ENCODE peak calls at places on chromosomes 4 and X, in five cellular contexts. One of them, this sample, is unnamed.

GRCh38 chr4:129355529-129355928 is 259.6 kb downstream of the C4orf33 start:
- DNase-seq in A549: no peak
- DNase-seq in K562: no peak
- DNase-seq in HepG2: no peak
- DNase-seq in H1: no peak
- DNase-seq in this sample: no peak

GRCh38 chrX:139724626-139725025 is 16.7 kb upstream of the MCF2 start:
- DNase-seq in A549: no peak
- DNase-seq in K562: no peak
- DNase-seq in HepG2: no peak
- DNase-seq in H1: no peak
- DNase-seq in this sample: no peak

GRCh38 chrX:15301924-15302323 is 13.5 kb downstream of the ASB11 start:
- DNase-seq in A549: no peak
- DNase-seq in K562: no peak
- DNase-seq in HepG2: no peak
- DNase-seq in H1: no peak
- DNase-seq in this sample: no peak

GRCh38 chrX:39823848-39824247 is 273.9 kb downstream of the BCOR start:
- DNase-seq in A549: no peak
- DNase-seq in K562: no peak
- DNase-seq in HepG2: no peak
- DNase-seq in H1: no peak
- DNase-seq in this sample: no peak

GRCh38 chr4:52704133-52704532 is 45.0 kb upstream of the USP46 start:
- DNase-seq in A549: no peak
- DNase-seq in K562: no peak
- DNase-seq in HepG2: no peak
- DNase-seq in H1: no peak
- DNase-seq in this sample: no peak

GRCh38 chr4:10622728-10623127 is 61.8 kb downstream of the CLNK start:
- DNase-seq in A549: no peak
- DNase-seq in K562: no peak
- DNase-seq in HepG2: no peak
- DNase-seq in H1: no peak
- DNase-seq in this sample: peak

GRCh38 chrX:123961268-123962005 is at the start of gene STAG2:
- DNase-seq in A549: peak
- DNase-seq in K562: peak
- DNase-seq in HepG2: peak
- DNase-seq in H1: peak
- DNase-seq in this sample: peak

GRCh38 chr4:153933851-153934688 is 145.2 kb upstream of the SFRP2 start:
- DNase-seq in A549: no peak
- DNase-seq in K562: no peak
- DNase-seq in HepG2: no peak
- DNase-seq in H1: no peak
- DNase-seq in this sample: no peak

GRCh38 chr4:38723114-38723513 is 59.1 kb downstream of the KLF3 start:
- DNase-seq in A549: no peak
- DNase-seq in K562: no peak
- DNase-seq in HepG2: no peak
- DNase-seq in H1: no peak
- DNase-seq in this sample: no peak

GRCh38 chr4:100340534-100341364 is 150.5 kb upstream of the DDIT4L start:
- DNase-seq in A549: no peak
- DNase-seq in K562: no peak
- DNase-seq in HepG2: no peak
- DNase-seq in H1: no peak
- DNase-seq in this sample: no peak

GRCh38 chr4:36921474-36922220 is 322.9 kb upstream of the NWD2 start:
- DNase-seq in A549: no peak
- DNase-seq in K562: no peak
- DNase-seq in HepG2: no peak
- DNase-seq in H1: no peak
- DNase-seq in this sample: no peak

GRCh38 chrX:38796926-38797325 is 4.3 kb upstream of the MID1IP1 start:
- DNase-seq in A549: no peak
- DNase-seq in K562: no peak
- DNase-seq in HepG2: no peak
- DNase-seq in H1: no peak
- DNase-seq in this sample: no peak

GRCh38 chrX:39811391-39811790 is 286.4 kb downstream of the BCOR start:
- DNase-seq in A549: no peak
- DNase-seq in K562: peak
- DNase-seq in HepG2: no peak
- DNase-seq in H1: no peak
- DNase-seq in this sample: no peak

GRCh38 chrX:1468250-1468772 is 15.6 kb upstream of the ASMTL start:
- DNase-seq in A549: peak
- DNase-seq in K562: no peak
- DNase-seq in HepG2: no peak
- DNase-seq in H1: peak
- DNase-seq in this sample: peak

GRCh38 chrX:154834562-154834961 is at the start of gene SMIM9:
- DNase-seq in A549: no peak
- DNase-seq in K562: no peak
- DNase-seq in HepG2: peak
- DNase-seq in H1: no peak
- DNase-seq in this sample: no peak

GRCh38 chrX:71282514-71283408 is 674 bp upstream of the NONO start:
- DNase-seq in A549: peak
- DNase-seq in K562: no peak
- DNase-seq in HepG2: peak
- DNase-seq in H1: peak
- DNase-seq in this sample: no peak

GRCh38 chr4:1207603-1208265 is 35.4 kb upstream of the SPON2 start:
- DNase-seq in A549: no peak
- DNase-seq in K562: no peak
- DNase-seq in HepG2: no peak
- DNase-seq in H1: peak
- DNase-seq in this sample: no peak

GRCh38 chr4:54541426-54542118 is 116.2 kb upstream of the KIT start:
- DNase-seq in A549: no peak
- DNase-seq in K562: peak
- DNase-seq in HepG2: no peak
- DNase-seq in H1: no peak
- DNase-seq in this sample: no peak

GRCh38 chr4:169398294-169398693 is 127.5 kb upstream of the SH3RF1 start:
- DNase-seq in A549: no peak
- DNase-seq in K562: no peak
- DNase-seq in HepG2: no peak
- DNase-seq in H1: no peak
- DNase-seq in this sample: no peak

GRCh38 chrX:54446084-54446483 is 5.9 kb downstream of the TSR2 start:
- DNase-seq in A549: no peak
- DNase-seq in K562: no peak
- DNase-seq in HepG2: no peak
- DNase-seq in H1: peak
- DNase-seq in this sample: no peak
- TF ChIP-seq HDAC2 in A549: no peak
- TF ChIP-seq HDAC2 in K562: no peak
- TF ChIP-seq HDAC2 in HepG2: no peak
- TF ChIP-seq HDAC2 in H1: no peak
- TF ChIP-seq HDAC2 in this sample: no peak

DNA sequence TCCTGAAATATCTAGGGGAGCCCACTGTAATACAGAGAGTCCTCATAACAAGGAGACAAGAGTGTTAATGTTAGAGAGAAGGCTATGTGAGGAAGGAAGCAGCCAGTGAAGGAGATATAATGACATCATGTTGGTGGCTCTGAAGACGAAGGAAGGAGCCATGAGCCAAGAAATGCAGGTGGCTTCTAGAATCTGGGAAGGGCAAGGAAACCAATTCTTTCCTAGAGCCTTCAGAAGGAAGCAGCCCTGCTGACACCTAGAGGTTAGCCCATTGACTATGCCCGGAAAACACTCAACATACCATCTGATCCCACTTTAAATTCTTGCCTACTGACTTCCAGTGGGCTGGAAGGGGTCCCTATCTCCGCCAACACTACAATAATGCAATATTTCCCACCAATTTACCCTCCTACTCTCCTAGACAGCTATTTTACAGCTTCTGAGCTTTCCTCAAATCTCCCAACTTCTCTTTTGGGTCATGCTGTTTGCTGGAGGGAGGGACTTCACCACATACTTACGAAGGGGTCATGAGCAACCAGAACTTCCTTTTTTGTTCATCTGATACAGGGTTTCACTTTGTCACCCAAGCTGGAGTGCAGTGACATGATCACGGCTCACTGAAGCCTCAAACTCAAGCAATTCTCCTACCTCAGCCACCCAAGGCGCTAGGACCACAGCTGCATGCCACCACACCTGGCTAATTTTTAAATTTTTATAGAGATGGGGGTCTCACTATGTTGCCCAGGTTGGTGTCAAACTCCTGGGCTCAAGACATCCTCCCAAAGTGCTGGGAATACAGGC is 25.2 kb upstream of the G3BP2 start:
- DNase-seq in A549: no peak
- DNase-seq in K562: no peak
- DNase-seq in HepG2: no peak
- DNase-seq in H1: no peak
- DNase-seq in this sample: peak
- TF ChIP-seq HDAC2 in A549: no peak
- TF ChIP-seq HDAC2 in K562: no peak
- TF ChIP-seq HDAC2 in HepG2: no peak
- TF ChIP-seq HDAC2 in H1: no peak
- TF ChIP-seq HDAC2 in this sample: no peak

GRCh38 chr4:70913947-70914445 is 11.8 kb downstream of the MOB1B start:
- DNase-seq in A549: no peak
- DNase-seq in K562: no peak
- DNase-seq in HepG2: no peak
- DNase-seq in H1: no peak
- DNase-seq in this sample: no peak

GRCh38 chr4:70920592-70920991 is 18.4 kb downstream of the MOB1B start:
- DNase-seq in A549: no peak
- DNase-seq in K562: no peak
- DNase-seq in HepG2: no peak
- DNase-seq in H1: no peak
- DNase-seq in this sample: no peak

GRCh38 chr4:70914631-70915030 is 12.5 kb downstream of the MOB1B start:
- DNase-seq in A549: no peak
- DNase-seq in K562: no peak
- DNase-seq in HepG2: no peak
- DNase-seq in H1: no peak
- DNase-seq in this sample: no peak

GRCh38 chr4:70915874-70916559 is 13.8 kb downstream of the MOB1B start:
- DNase-seq in A549: no peak
- DNase-seq in K562: no peak
- DNase-seq in HepG2: no peak
- DNase-seq in H1: no peak
- DNase-seq in this sample: no peak

GRCh38 chr4:70915048-70915815 is 13.1 kb downstream of the MOB1B start:
- DNase-seq in A549: no peak
- DNase-seq in K562: no peak
- DNase-seq in HepG2: no peak
- DNase-seq in H1: no peak
- DNase-seq in this sample: no peak
- TF ChIP-seq HDAC2 in A549: no peak
- TF ChIP-seq HDAC2 in K562: no peak
- TF ChIP-seq HDAC2 in HepG2: no peak
- TF ChIP-seq HDAC2 in H1: no peak
- TF ChIP-seq HDAC2 in this sample: no peak

DNA sequence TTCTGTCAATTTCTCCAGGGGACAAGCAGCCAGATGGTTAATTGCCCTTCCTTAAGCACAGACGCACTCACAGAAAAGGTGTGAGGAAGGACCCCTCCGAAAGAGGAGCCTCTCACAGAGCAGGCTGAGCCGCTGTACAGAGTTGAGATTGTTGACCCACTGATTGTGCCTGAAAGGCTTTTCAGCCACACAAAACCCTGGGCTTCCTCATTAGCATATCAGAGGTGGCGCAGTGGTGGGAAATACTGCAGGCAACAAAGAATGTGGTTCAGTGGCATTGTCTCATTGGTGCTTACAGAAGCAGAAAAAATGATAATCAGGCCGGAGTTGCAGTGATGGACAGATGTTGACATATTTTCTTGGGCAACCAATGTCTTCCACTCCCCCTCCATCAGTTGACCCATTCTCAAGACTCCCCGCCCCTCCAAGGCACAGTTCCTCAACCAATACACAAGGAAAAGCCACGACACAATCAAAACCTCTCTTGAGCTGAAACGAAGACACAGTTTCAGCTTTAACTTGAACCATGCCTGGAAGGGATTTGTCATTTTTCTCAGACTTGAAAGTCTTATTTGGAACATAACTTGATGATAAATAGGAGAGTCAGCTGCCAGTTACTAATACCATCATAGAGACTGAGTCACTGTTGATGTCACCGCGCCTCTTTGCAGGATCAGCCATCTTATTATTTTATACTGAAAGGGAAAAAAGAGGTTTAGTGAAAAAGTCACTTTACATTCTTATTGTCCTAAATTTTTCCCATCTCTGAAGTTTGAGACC is 53.0 kb downstream of the ATXN3L start:
- DNase-seq in A549: no peak
- DNase-seq in K562: no peak
- DNase-seq in HepG2: no peak
- DNase-seq in H1: no peak
- DNase-seq in this sample: no peak
- TF ChIP-seq HDAC2 in A549: no peak
- TF ChIP-seq HDAC2 in K562: no peak
- TF ChIP-seq HDAC2 in HepG2: no peak
- TF ChIP-seq HDAC2 in H1: no peak
- TF ChIP-seq HDAC2 in this sample: no peak

DNA sequence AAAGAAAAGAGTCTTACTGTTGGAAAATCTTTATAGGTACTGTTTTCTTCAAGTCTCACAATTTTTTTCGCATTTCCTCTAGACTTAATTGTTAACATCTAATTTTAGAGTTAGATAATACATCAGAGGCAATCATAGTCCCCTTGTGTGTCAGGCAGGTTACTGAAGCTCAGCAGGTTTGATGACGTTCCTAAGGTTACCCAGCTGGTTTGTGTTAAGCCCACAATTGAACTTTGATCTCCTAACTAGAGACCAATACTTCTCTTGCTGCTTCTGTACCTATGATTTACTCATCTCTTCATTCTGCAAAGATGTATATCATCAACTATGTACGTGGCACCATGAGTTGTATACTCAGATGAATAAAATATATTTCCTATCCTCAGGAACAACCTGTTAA is 131.6 kb upstream of the STIM2 start:
- DNase-seq in A549: no peak
- DNase-seq in K562: no peak
- DNase-seq in HepG2: peak
- DNase-seq in H1: no peak
- DNase-seq in this sample: no peak
- TF ChIP-seq HDAC2 in A549: no peak
- TF ChIP-seq HDAC2 in K562: no peak
- TF ChIP-seq HDAC2 in HepG2: no peak
- TF ChIP-seq HDAC2 in H1: no peak
- TF ChIP-seq HDAC2 in this sample: no peak

DNA sequence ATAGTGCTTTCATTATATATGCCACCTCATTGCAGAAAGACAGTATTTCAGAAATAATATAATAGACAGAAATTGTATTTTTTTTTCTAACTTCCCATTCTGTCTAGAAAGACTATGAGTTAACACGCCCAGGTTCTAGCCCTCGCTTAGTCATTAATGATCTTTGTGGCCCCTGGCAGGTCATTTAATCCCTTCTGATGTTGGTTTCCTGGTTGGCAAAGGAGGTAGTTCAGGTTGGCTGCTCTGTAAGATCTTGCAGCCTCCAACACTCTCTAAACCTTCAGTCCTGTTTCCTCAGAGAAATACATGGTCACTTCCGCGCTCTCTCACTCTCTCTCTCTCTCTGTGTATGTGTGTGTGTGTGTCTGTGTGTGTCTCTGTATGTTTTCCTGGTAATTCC is 156.3 kb upstream of the NOCT start:
- DNase-seq in A549: no peak
- DNase-seq in K562: no peak
- DNase-seq in HepG2: no peak
- DNase-seq in H1: no peak
- DNase-seq in this sample: no peak
- TF ChIP-seq HDAC2 in A549: no peak
- TF ChIP-seq HDAC2 in K562: no peak
- TF ChIP-seq HDAC2 in HepG2: no peak
- TF ChIP-seq HDAC2 in H1: no peak
- TF ChIP-seq HDAC2 in this sample: no peak

This sample was measured in GM12878.